ENCODE peak calls at places on chromosomes 13 and 19, in nine cellular contexts. One of them, this sample, is unnamed.

GRCh38 chr13:52851153-52851962 is 2.9 kb upstream of the PCDH8 start:
- DNase-seq in BJ: no peak
- DNase-seq in adrenal gland: no peak
- DNase-seq in fibroblast of lung: peak
- DNase-seq in sigmoid colon: no peak
- DNase-seq in heart left ventricle: peak
- DNase-seq in pancreas: peak
- DNase-seq in BE2C: peak
- DNase-seq in GM06990: peak
- DNase-seq in this sample: peak

GRCh38 chr13:44543424-44543823 is 32.7 kb downstream of the TSC22D1 start:
- DNase-seq in BJ: no peak
- DNase-seq in fibroblast of lung: no peak
- DNase-seq in adrenal gland: no peak
- DNase-seq in GM06990: no peak
- DNase-seq in sigmoid colon: no peak
- DNase-seq in pancreas: no peak
- DNase-seq in BE2C: no peak
- DNase-seq in heart left ventricle: no peak
- DNase-seq in this sample: no peak

GRCh38 chr19:36213793-36214387 is 575 bp downstream of the ZNF565 start:
- DNase-seq in BJ: no peak
- DNase-seq in adrenal gland: no peak
- DNase-seq in GM06990: no peak
- DNase-seq in fibroblast of lung: peak
- DNase-seq in sigmoid colon: no peak
- DNase-seq in BE2C: no peak
- DNase-seq in heart left ventricle: peak
- DNase-seq in pancreas: no peak
- DNase-seq in this sample: peak

GRCh38 chr13:112255550-112256120 is 120.5 kb upstream of the SPACA7 start:
- DNase-seq in adrenal gland: no peak
- DNase-seq in fibroblast of lung: no peak
- DNase-seq in GM06990: no peak
- DNase-seq in BE2C: no peak
- DNase-seq in heart left ventricle: no peak
- DNase-seq in pancreas: no peak
- DNase-seq in sigmoid colon: no peak
- DNase-seq in BJ: no peak
- DNase-seq in this sample: no peak

GRCh38 chr13:94218537-94218936 is 260.9 kb downstream of the DCT start:
- DNase-seq in heart left ventricle: no peak
- DNase-seq in BE2C: no peak
- DNase-seq in BJ: no peak
- DNase-seq in fibroblast of lung: no peak
- DNase-seq in pancreas: no peak
- DNase-seq in GM06990: no peak
- DNase-seq in adrenal gland: no peak
- DNase-seq in sigmoid colon: no peak
- DNase-seq in this sample: no peak

GRCh38 chr13:106534844-106535551 is 464 bp downstream of the EFNB2 start:
- DNase-seq in fibroblast of lung: peak
- DNase-seq in BJ: no peak
- DNase-seq in BE2C: peak
- DNase-seq in adrenal gland: peak
- DNase-seq in GM06990: peak
- DNase-seq in pancreas: peak
- DNase-seq in heart left ventricle: no peak
- DNase-seq in sigmoid colon: peak
- DNase-seq in this sample: no peak

GRCh38 chr13:43785166-43785680 is 1.5 kb downstream of the ENOX1 start:
- DNase-seq in adrenal gland: no peak
- DNase-seq in heart left ventricle: no peak
- DNase-seq in sigmoid colon: no peak
- DNase-seq in pancreas: no peak
- DNase-seq in fibroblast of lung: no peak
- DNase-seq in GM06990: no peak
- DNase-seq in BJ: no peak
- DNase-seq in BE2C: no peak
- DNase-seq in this sample: no peak

GRCh38 chr19:18098891-18099622 is 1.5 kb downstream of the MAST3 start:
- DNase-seq in pancreas: peak
- DNase-seq in adrenal gland: peak
- DNase-seq in heart left ventricle: no peak
- DNase-seq in GM06990: peak
- DNase-seq in BJ: no peak
- DNase-seq in fibroblast of lung: no peak
- DNase-seq in BE2C: no peak
- DNase-seq in sigmoid colon: no peak
- DNase-seq in this sample: no peak

GRCh38 chr13:91133941-91134772 is 213.3 kb upstream of the MIR17HG start:
- DNase-seq in fibroblast of lung: peak
- DNase-seq in GM06990: no peak
- DNase-seq in sigmoid colon: no peak
- DNase-seq in BE2C: peak
- DNase-seq in heart left ventricle: no peak
- DNase-seq in pancreas: no peak
- DNase-seq in BJ: no peak
- DNase-seq in adrenal gland: peak
- DNase-seq in this sample: peak

GRCh38 chr13:19861762-19862161 is 1.7 kb downstream of the ZMYM5 start:
- DNase-seq in GM06990: no peak
- DNase-seq in BE2C: no peak
- DNase-seq in fibroblast of lung: no peak
- DNase-seq in sigmoid colon: no peak
- DNase-seq in heart left ventricle: no peak
- DNase-seq in adrenal gland: no peak
- DNase-seq in BJ: no peak
- DNase-seq in pancreas: no peak
- DNase-seq in this sample: no peak
- H3K4me3 ChIP-seq in GM06990: peak
- H3K4me3 ChIP-seq in BE2C: peak
- H3K4me3 ChIP-seq in fibroblast of lung: peak
- H3K4me3 ChIP-seq in sigmoid colon: peak
- H3K4me3 ChIP-seq in heart left ventricle: peak
- H3K4me3 ChIP-seq in adrenal gland: no peak
- H3K4me3 ChIP-seq in BJ: peak
- H3K4me3 ChIP-seq in pancreas: peak
- H3K4me3 ChIP-seq in this sample: peak

DNA sequence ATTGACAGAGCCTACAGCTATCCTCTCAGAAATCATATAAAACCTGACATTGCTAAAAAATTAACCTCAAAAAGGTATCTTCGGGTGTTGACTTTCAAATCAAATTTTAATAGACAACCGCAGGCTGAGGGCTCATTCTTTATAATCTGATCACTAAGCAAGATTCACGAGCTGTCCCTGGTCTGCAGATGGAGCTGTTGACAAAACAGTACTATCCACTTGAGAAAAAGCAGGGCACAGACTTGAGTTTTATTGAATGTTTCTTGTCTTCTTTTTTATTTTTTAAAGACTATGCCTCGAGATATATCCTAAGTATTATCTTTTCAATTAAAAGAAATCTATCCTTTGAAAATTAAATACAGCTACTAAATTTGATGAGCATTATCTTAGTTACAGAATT is 540.5 kb downstream of the PCDH9 start:
- DNase-seq in GM06990: no peak
- DNase-seq in pancreas: no peak
- DNase-seq in sigmoid colon: no peak
- DNase-seq in BJ: no peak
- DNase-seq in heart left ventricle: no peak
- DNase-seq in adrenal gland: no peak
- DNase-seq in fibroblast of lung: peak
- DNase-seq in BE2C: peak
- DNase-seq in this sample: peak
- TF ChIP-seq CTCF in GM06990: no peak
- TF ChIP-seq CTCF in pancreas: no peak
- TF ChIP-seq CTCF in sigmoid colon: no peak
- TF ChIP-seq CTCF in BJ: peak
- TF ChIP-seq CTCF in heart left ventricle: no peak
- TF ChIP-seq CTCF in adrenal gland: no peak
- TF ChIP-seq CTCF in fibroblast of lung: peak
- TF ChIP-seq CTCF in BE2C: peak
- TF ChIP-seq CTCF in this sample: peak

DNA sequence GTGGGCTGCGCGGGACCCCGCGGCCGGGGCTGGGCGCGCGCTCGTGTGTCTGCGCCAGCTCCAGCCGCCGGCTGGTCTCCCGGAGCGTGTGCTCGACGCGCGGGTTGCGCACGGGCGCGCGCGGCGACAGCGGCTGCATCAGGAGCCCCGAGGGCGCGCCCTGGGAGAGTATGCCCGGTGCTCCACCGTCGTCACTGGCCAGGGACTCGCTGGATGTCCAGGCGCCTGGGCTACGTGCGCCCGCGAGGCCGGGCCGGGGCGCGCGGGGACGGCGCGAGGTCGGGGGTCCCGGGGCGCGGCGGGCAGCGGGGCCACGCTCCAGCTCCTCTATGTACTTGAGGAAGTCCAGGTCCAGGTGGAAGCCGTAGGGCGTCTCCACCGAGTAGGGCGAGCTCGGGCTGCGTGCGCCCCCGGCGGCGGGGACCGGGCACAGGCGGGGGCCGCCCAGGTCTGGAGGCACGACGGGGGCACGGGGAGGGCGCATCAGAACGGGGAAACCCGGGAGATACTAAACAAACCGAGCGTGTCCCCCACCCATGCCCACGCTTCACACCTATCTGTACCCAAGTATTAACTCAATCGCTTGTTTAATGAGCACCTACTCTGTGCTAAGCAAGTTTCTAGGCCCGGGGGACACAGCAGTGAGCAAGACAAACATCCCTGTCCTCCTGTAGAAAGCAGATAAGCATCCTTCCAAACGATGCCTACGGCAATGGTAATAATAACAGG is 7.6 kb downstream of the KANK3 start:
- DNase-seq in heart left ventricle: no peak
- DNase-seq in adrenal gland: no peak
- DNase-seq in BE2C: no peak
- DNase-seq in BJ: no peak
- DNase-seq in sigmoid colon: no peak
- DNase-seq in GM06990: peak
- DNase-seq in fibroblast of lung: no peak
- DNase-seq in pancreas: peak
- DNase-seq in this sample: no peak
- H3K4me3 ChIP-seq in heart left ventricle: peak
- H3K4me3 ChIP-seq in adrenal gland: no peak
- H3K4me3 ChIP-seq in BE2C: no peak
- H3K4me3 ChIP-seq in BJ: no peak
- H3K4me3 ChIP-seq in sigmoid colon: peak
- H3K4me3 ChIP-seq in GM06990: peak
- H3K4me3 ChIP-seq in fibroblast of lung: no peak
- H3K4me3 ChIP-seq in pancreas: peak
- H3K4me3 ChIP-seq in this sample: peak

GRCh38 chr13:45683701-45684100 is 18.4 kb upstream of the CBY2 start:
- DNase-seq in GM06990: no peak
- DNase-seq in adrenal gland: no peak
- DNase-seq in sigmoid colon: no peak
- DNase-seq in pancreas: no peak
- DNase-seq in heart left ventricle: no peak
- DNase-seq in BJ: no peak
- DNase-seq in BE2C: no peak
- DNase-seq in fibroblast of lung: no peak
- DNase-seq in this sample: no peak
- TF ChIP-seq CTCF in GM06990: peak
- TF ChIP-seq CTCF in adrenal gland: no peak
- TF ChIP-seq CTCF in sigmoid colon: no peak
- TF ChIP-seq CTCF in pancreas: no peak
- TF ChIP-seq CTCF in heart left ventricle: no peak
- TF ChIP-seq CTCF in BJ: peak
- TF ChIP-seq CTCF in BE2C: peak
- TF ChIP-seq CTCF in fibroblast of lung: no peak
- TF ChIP-seq CTCF in this sample: no peak

GRCh38 chr13:110575322-110576069 is 14.0 kb upstream of the RAB20 start:
- DNase-seq in BE2C: no peak
- DNase-seq in heart left ventricle: peak
- DNase-seq in pancreas: no peak
- DNase-seq in sigmoid colon: no peak
- DNase-seq in fibroblast of lung: peak
- DNase-seq in GM06990: peak
- DNase-seq in BJ: no peak
- DNase-seq in adrenal gland: peak
- DNase-seq in this sample: no peak
- H3K4me3 ChIP-seq in BE2C: no peak
- H3K4me3 ChIP-seq in heart left ventricle: no peak
- H3K4me3 ChIP-seq in pancreas: no peak
- H3K4me3 ChIP-seq in sigmoid colon: no peak
- H3K4me3 ChIP-seq in fibroblast of lung: no peak
- H3K4me3 ChIP-seq in GM06990: peak
- H3K4me3 ChIP-seq in BJ: no peak
- H3K4me3 ChIP-seq in adrenal gland: no peak
- H3K4me3 ChIP-seq in this sample: no peak